ENCODE peak calls at places on chromosomes 2 and 18, in seven cellular contexts. Q, E, M, P, Y, U and X are unnamed samples.

GRCh38 chr2:86358982-86359381 is 21.6 kb upstream of the REEP1 start:
- DNase-seq in Y (no peak), E (no peak), U (no peak), M (no peak), Q (no peak), P (no peak), X (no peak)

GRCh38 chr18:48640566-48641270 is 101.9 kb downstream of the CTIF start:
- DNase-seq in Y (no peak), Q (no peak), P (no peak), E (no peak), U (no peak), M (no peak), X (no peak)

GRCh38 chr2:100416939-100417744 is at the start of gene CHST10:
- DNase-seq in Q (peak), P (peak), U (no peak), M (peak), Y (peak), E (peak), X (no peak)

GRCh38 chr2:196233033-196233807 is 61.8 kb upstream of the STK17B start:
- DNase-seq in U (peak), P (peak), Q (no peak), Y (no peak), E (no peak), M (no peak), X (peak)

GRCh38 chr2:239321596-239322413 is 79.0 kb downstream of the HDAC4 start:
- DNase-seq in U (no peak), P (no peak), Y (peak), M (no peak), E (no peak), Q (peak), X (no peak)

GRCh38 chr2:200329384-200329783 is 22.9 kb downstream of the SPATS2L start:
- DNase-seq in M (no peak), E (no peak), Q (no peak), Y (no peak), P (no peak), U (no peak), X (no peak)

GRCh38 chr2:230564805-230565779 is 147.6 kb upstream of the CAB39 start:
- DNase-seq in E (no peak), Y (no peak), M (no peak), P (peak), U (no peak), Q (no peak), X (no peak)

GRCh38 chr2:64179582-64180321 is 35.5 kb upstream of the PELI1 start:
- DNase-seq in E (no peak), Y (no peak), Q (no peak), P (no peak), U (no peak), M (no peak), X (no peak)

GRCh38 chr2:10039658-10040410 is 3.5 kb upstream of the KLF11 start:
- DNase-seq in Y (no peak), E (no peak), M (no peak), U (no peak), Q (no peak), P (no peak), X (no peak)

GRCh38 chr2:26033270-26033768 is 565 bp upstream of the RAB10 start:
- DNase-seq in P (peak), M (peak), E (peak), Y (no peak), U (peak), Q (no peak), X (peak)

GRCh38 chr18:56696966-56697365 is 45.8 kb downstream of the WDR7 start:
- DNase-seq in P (no peak), U (no peak), E (no peak), Q (no peak), Y (no peak), M (no peak), X (peak)

GRCh38 chr2:239597216-239597615 is 196.4 kb upstream of the HDAC4 start:
- DNase-seq in P (no peak), U (no peak), M (no peak), E (no peak), Y (no peak), Q (peak), X (no peak)

GRCh38 chr2:207676827-207677354 is 34.5 kb upstream of the CCNYL1 start:
- DNase-seq in P (peak), Y (no peak), Q (no peak), U (peak), M (no peak), E (no peak), X (no peak)

GRCh38 chr2:216691210-216691741 is 4.1 kb downstream of the IGFBP5 start:
- DNase-seq in P (no peak), Q (peak), E (peak), M (peak), Y (peak), U (no peak), X (no peak)

GRCh38 chr2:231124833-231125232 is at the start of gene HTR2B:
- DNase-seq in Q (no peak), P (no peak), Y (no peak), U (no peak), E (no peak), M (no peak), X (no peak)

GRCh38 chr2:74625658-74626425 is 22.3 kb downstream of the M1AP start:
- DNase-seq in P (no peak), U (no peak), M (no peak), Q (no peak), E (no peak), Y (no peak), X (no peak)

GRCh38 chr2:222722327-222722946 is 51.0 kb downstream of the MOGAT1 start:
- DNase-seq in M (no peak), U (peak), Y (no peak), E (no peak), Q (no peak), P (no peak), X (no peak)

GRCh38 chr18:32366586-32367538 is 103.8 kb downstream of the GAREM1 start:
- DNase-seq in Y (no peak), Q (no peak), U (no peak), M (no peak), E (no peak), P (no peak), X (no peak)

GRCh38 chr2:55168221-55169154 is 63.6 kb downstream of the CLHC1 start:
- DNase-seq in Q (no peak), Y (peak), P (peak), M (peak), E (peak), U (peak), X (no peak)

GRCh38 chr2:48852938-48853337 is 97.4 kb upstream of the LHCGR start:
- DNase-seq in M (no peak), P (no peak), U (peak), Y (no peak), Q (no peak), E (no peak), X (no peak)

GRCh38 chr2:62824378-62824777 is 118.9 kb downstream of the EHBP1 start:
- DNase-seq in E (no peak), Q (no peak), P (no peak), M (no peak), Y (no peak), U (no peak), X (no peak)

GRCh38 chr2:124193706-124194105 is 168.6 kb downstream of the CNTNAP5 start:
- DNase-seq in Y (no peak), E (no peak), P (no peak), U (no peak), M (no peak), Q (no peak), X (no peak)

GRCh38 chr2:235500761-235501662 is 7.2 kb downstream of the AGAP1 start:
- DNase-seq in E (no peak), P (peak), U (peak), Q (no peak), Y (no peak), M (no peak), X (no peak)

GRCh38 chr2:186995092-186995491 is 146.1 kb upstream of the ZSWIM2 start:
- DNase-seq in U (peak), Q (no peak), E (no peak), P (no peak), M (no peak), Y (no peak), X (peak)

GRCh38 chr2:95276244-95276887 is 2.1 kb downstream of the PROM2 start:
- DNase-seq in Q (no peak), U (no peak), M (peak), Y (no peak), P (no peak), E (no peak), X (no peak)

GRCh38 chr18:75482880-75483279 is 55.4 kb upstream of the SMIM21 start:
- DNase-seq in M (no peak), Q (no peak), E (no peak), Y (no peak), U (no peak), P (no peak), X (no peak)

GRCh38 chr2:37802899-37803379 is 122.1 kb upstream of the RMDN2 start:
- DNase-seq in P (peak), M (no peak), Y (no peak), Q (no peak), E (no peak), U (peak), X (peak)

GRCh38 chr18:74197705-74198341 is 49.5 kb downstream of the TIMM21 start:
- DNase-seq in Y (no peak), P (no peak), U (no peak), M (no peak), Q (no peak), E (no peak), X (no peak)

GRCh38 chr2:207683879-207684627 is 27.4 kb upstream of the CCNYL1 start:
- DNase-seq in Q (no peak), M (no peak), U (peak), E (no peak), P (peak), Y (no peak), X (peak)

GRCh38 chr2:182918961-182919360 is 52.5 kb upstream of the FRZB start:
- DNase-seq in Q (no peak), E (no peak), U (no peak), P (no peak), M (no peak), Y (no peak), X (no peak)

GRCh38 chr18:25111382-25112070 is 240.4 kb downstream of the ZNF521 start:
- DNase-seq in M (no peak), Y (no peak), P (no peak), E (no peak), U (no peak), Q (no peak), X (no peak)

GRCh38 chr2:211451642-211452041 is 895.2 kb downstream of the CPS1 start:
- DNase-seq in Q (no peak), M (no peak), U (no peak), Y (no peak), P (no peak), E (no peak), X (no peak)

GRCh38 chr2:159098374-159098773 is 129.9 kb downstream of the TANC1 start:
- DNase-seq in E (no peak), M (no peak), P (no peak), Q (no peak), U (no peak), Y (no peak), X (no peak)